ENCODE peak calls at places on chromosomes 7 and 10, in nine cellular contexts. One of them, this sample, is unnamed.

GRCh38 chr10:85319150-85319549 is 990.8 kb downstream of the CCSER2 start:
- DNase-seq in ACHN: no peak
- DNase-seq in activated T-cell treated with anti-CD3 and anti-CD28 coated beads, Interleukin-2, amount 50 U/mL, for 4 hours: no peak
- DNase-seq in A172: peak
- DNase-seq in RPMI8226: no peak
- DNase-seq in IMR-90: no peak
- DNase-seq in transverse colon: no peak
- DNase-seq in BJ: no peak
- DNase-seq in NCI-H1436 treated with DMSO at 0.1 percent for 48 hours: peak
- DNase-seq in this sample: no peak

GRCh38 chr7:132575987-132576722 is at the start of gene PLXNA4:
- DNase-seq in BJ: no peak
- DNase-seq in A172: no peak
- DNase-seq in RPMI8226: peak
- DNase-seq in IMR-90: no peak
- DNase-seq in ACHN: no peak
- DNase-seq in activated T-cell treated with anti-CD3 and anti-CD28 coated beads, Interleukin-2, amount 50 U/mL, for 4 hours: no peak
- DNase-seq in transverse colon: no peak
- DNase-seq in NCI-H1436 treated with DMSO at 0.1 percent for 48 hours: no peak
- DNase-seq in this sample: no peak

GRCh38 chr7:134415700-134416099 is 43.2 kb downstream of the AKR1B1 start:
- DNase-seq in ACHN: no peak
- DNase-seq in NCI-H1436 treated with DMSO at 0.1 percent for 48 hours: no peak
- DNase-seq in BJ: no peak
- DNase-seq in IMR-90: no peak
- DNase-seq in transverse colon: no peak
- DNase-seq in activated T-cell treated with anti-CD3 and anti-CD28 coated beads, Interleukin-2, amount 50 U/mL, for 4 hours: no peak
- DNase-seq in RPMI8226: no peak
- DNase-seq in A172: no peak
- DNase-seq in this sample: no peak

GRCh38 chr10:113960617-113961260 is 82.9 kb upstream of the ADRB1 start:
- DNase-seq in RPMI8226: no peak
- DNase-seq in BJ: no peak
- DNase-seq in transverse colon: peak
- DNase-seq in A172: peak
- DNase-seq in activated T-cell treated with anti-CD3 and anti-CD28 coated beads, Interleukin-2, amount 50 U/mL, for 4 hours: no peak
- DNase-seq in NCI-H1436 treated with DMSO at 0.1 percent for 48 hours: no peak
- DNase-seq in ACHN: peak
- DNase-seq in IMR-90: no peak
- DNase-seq in this sample: peak

GRCh38 chr10:95268438-95268837 is 22.4 kb downstream of the PDLIM1 start:
- DNase-seq in transverse colon: no peak
- DNase-seq in RPMI8226: no peak
- DNase-seq in IMR-90: peak
- DNase-seq in NCI-H1436 treated with DMSO at 0.1 percent for 48 hours: no peak
- DNase-seq in activated T-cell treated with anti-CD3 and anti-CD28 coated beads, Interleukin-2, amount 50 U/mL, for 4 hours: no peak
- DNase-seq in BJ: no peak
- DNase-seq in A172: peak
- DNase-seq in ACHN: no peak
- DNase-seq in this sample: no peak

GRCh38 chr10:47026301-47027107 is 115.3 kb downstream of the PTPN20 start:
- DNase-seq in NCI-H1436 treated with DMSO at 0.1 percent for 48 hours: no peak
- DNase-seq in BJ: no peak
- DNase-seq in IMR-90: no peak
- DNase-seq in RPMI8226: no peak
- DNase-seq in ACHN: no peak
- DNase-seq in transverse colon: peak
- DNase-seq in A172: no peak
- DNase-seq in activated T-cell treated with anti-CD3 and anti-CD28 coated beads, Interleukin-2, amount 50 U/mL, for 4 hours: no peak
- DNase-seq in this sample: no peak

GRCh38 chr7:22675917-22676343 is 51.1 kb upstream of the IL6 start:
- DNase-seq in IMR-90: peak
- DNase-seq in NCI-H1436 treated with DMSO at 0.1 percent for 48 hours: no peak
- DNase-seq in A172: peak
- DNase-seq in BJ: no peak
- DNase-seq in activated T-cell treated with anti-CD3 and anti-CD28 coated beads, Interleukin-2, amount 50 U/mL, for 4 hours: no peak
- DNase-seq in ACHN: no peak
- DNase-seq in RPMI8226: no peak
- DNase-seq in transverse colon: peak
- DNase-seq in this sample: peak

GRCh38 chr10:6409982-6410694 is 169.9 kb downstream of the PRKCQ start:
- DNase-seq in IMR-90: peak
- DNase-seq in transverse colon: peak
- DNase-seq in BJ: peak
- DNase-seq in NCI-H1436 treated with DMSO at 0.1 percent for 48 hours: no peak
- DNase-seq in ACHN: no peak
- DNase-seq in A172: peak
- DNase-seq in RPMI8226: no peak
- DNase-seq in activated T-cell treated with anti-CD3 and anti-CD28 coated beads, Interleukin-2, amount 50 U/mL, for 4 hours: peak
- DNase-seq in this sample: peak

GRCh38 chr7:110170762-110171161 is 920.2 kb upstream of the LRRN3 start:
- DNase-seq in BJ: peak
- DNase-seq in activated T-cell treated with anti-CD3 and anti-CD28 coated beads, Interleukin-2, amount 50 U/mL, for 4 hours: no peak
- DNase-seq in transverse colon: no peak
- DNase-seq in ACHN: no peak
- DNase-seq in A172: peak
- DNase-seq in NCI-H1436 treated with DMSO at 0.1 percent for 48 hours: no peak
- DNase-seq in IMR-90: peak
- DNase-seq in RPMI8226: no peak
- DNase-seq in this sample: no peak

GRCh38 chr7:29977926-29978652 is 11.5 kb downstream of the SCRN1 start:
- DNase-seq in IMR-90: no peak
- DNase-seq in BJ: no peak
- DNase-seq in activated T-cell treated with anti-CD3 and anti-CD28 coated beads, Interleukin-2, amount 50 U/mL, for 4 hours: no peak
- DNase-seq in NCI-H1436 treated with DMSO at 0.1 percent for 48 hours: no peak
- DNase-seq in ACHN: peak
- DNase-seq in transverse colon: no peak
- DNase-seq in RPMI8226: no peak
- DNase-seq in A172: no peak
- DNase-seq in this sample: no peak

GRCh38 chr10:101816375-101816773 is 1.9 kb downstream of the OGA start:
- DNase-seq in BJ: no peak
- DNase-seq in activated T-cell treated with anti-CD3 and anti-CD28 coated beads, Interleukin-2, amount 50 U/mL, for 4 hours: no peak
- DNase-seq in NCI-H1436 treated with DMSO at 0.1 percent for 48 hours: no peak
- DNase-seq in ACHN: no peak
- DNase-seq in RPMI8226: no peak
- DNase-seq in A172: no peak
- DNase-seq in transverse colon: no peak
- DNase-seq in IMR-90: no peak
- DNase-seq in this sample: no peak

GRCh38 chr7:47812460-47813136 is 135.7 kb downstream of the PKD1L1 start:
- DNase-seq in ACHN: no peak
- DNase-seq in RPMI8226: no peak
- DNase-seq in NCI-H1436 treated with DMSO at 0.1 percent for 48 hours: no peak
- DNase-seq in A172: no peak
- DNase-seq in transverse colon: no peak
- DNase-seq in BJ: no peak
- DNase-seq in IMR-90: no peak
- DNase-seq in activated T-cell treated with anti-CD3 and anti-CD28 coated beads, Interleukin-2, amount 50 U/mL, for 4 hours: no peak
- DNase-seq in this sample: no peak

GRCh38 chr7:138308116-138308515 is 151.9 kb upstream of the TRIM24 start:
- DNase-seq in NCI-H1436 treated with DMSO at 0.1 percent for 48 hours: no peak
- DNase-seq in activated T-cell treated with anti-CD3 and anti-CD28 coated beads, Interleukin-2, amount 50 U/mL, for 4 hours: no peak
- DNase-seq in BJ: no peak
- DNase-seq in transverse colon: no peak
- DNase-seq in IMR-90: no peak
- DNase-seq in ACHN: no peak
- DNase-seq in A172: no peak
- DNase-seq in RPMI8226: no peak
- DNase-seq in this sample: no peak

GRCh38 chr7:1112625-1113547 is 25.0 kb downstream of the GPER1 start:
- DNase-seq in ACHN: no peak
- DNase-seq in A172: no peak
- DNase-seq in transverse colon: no peak
- DNase-seq in BJ: no peak
- DNase-seq in RPMI8226: no peak
- DNase-seq in IMR-90: no peak
- DNase-seq in activated T-cell treated with anti-CD3 and anti-CD28 coated beads, Interleukin-2, amount 50 U/mL, for 4 hours: no peak
- DNase-seq in NCI-H1436 treated with DMSO at 0.1 percent for 48 hours: no peak
- DNase-seq in this sample: no peak

GRCh38 chr10:94138391-94138790 is 144.7 kb downstream of the PLCE1 start:
- DNase-seq in ACHN: no peak
- DNase-seq in IMR-90: peak
- DNase-seq in transverse colon: no peak
- DNase-seq in BJ: no peak
- DNase-seq in activated T-cell treated with anti-CD3 and anti-CD28 coated beads, Interleukin-2, amount 50 U/mL, for 4 hours: no peak
- DNase-seq in NCI-H1436 treated with DMSO at 0.1 percent for 48 hours: no peak
- DNase-seq in RPMI8226: no peak
- DNase-seq in A172: peak
- DNase-seq in this sample: no peak

GRCh38 chr7:142440219-142441073 is 182.6 kb upstream of the PRSS58 start:
- DNase-seq in BJ: peak
- DNase-seq in NCI-H1436 treated with DMSO at 0.1 percent for 48 hours: no peak
- DNase-seq in activated T-cell treated with anti-CD3 and anti-CD28 coated beads, Interleukin-2, amount 50 U/mL, for 4 hours: no peak
- DNase-seq in A172: peak
- DNase-seq in ACHN: peak
- DNase-seq in RPMI8226: no peak
- DNase-seq in IMR-90: peak
- DNase-seq in transverse colon: no peak
- DNase-seq in this sample: no peak

GRCh38 chr10:83542774-83543291 is 596.5 kb upstream of the GHITM start:
- DNase-seq in ACHN: no peak
- DNase-seq in NCI-H1436 treated with DMSO at 0.1 percent for 48 hours: no peak
- DNase-seq in activated T-cell treated with anti-CD3 and anti-CD28 coated beads, Interleukin-2, amount 50 U/mL, for 4 hours: no peak
- DNase-seq in RPMI8226: no peak
- DNase-seq in IMR-90: no peak
- DNase-seq in A172: no peak
- DNase-seq in BJ: no peak
- DNase-seq in transverse colon: no peak
- DNase-seq in this sample: no peak

GRCh38 chr7:41930538-41931262 is 227.8 kb upstream of the INHBA start:
- DNase-seq in ACHN: peak
- DNase-seq in BJ: no peak
- DNase-seq in RPMI8226: no peak
- DNase-seq in NCI-H1436 treated with DMSO at 0.1 percent for 48 hours: no peak
- DNase-seq in transverse colon: no peak
- DNase-seq in IMR-90: peak
- DNase-seq in A172: peak
- DNase-seq in activated T-cell treated with anti-CD3 and anti-CD28 coated beads, Interleukin-2, amount 50 U/mL, for 4 hours: no peak
- DNase-seq in this sample: no peak

GRCh38 chr10:125265579-125265955 is 105.2 kb upstream of the CTBP2 start:
- DNase-seq in transverse colon: no peak
- DNase-seq in A172: no peak
- DNase-seq in activated T-cell treated with anti-CD3 and anti-CD28 coated beads, Interleukin-2, amount 50 U/mL, for 4 hours: no peak
- DNase-seq in RPMI8226: no peak
- DNase-seq in IMR-90: no peak
- DNase-seq in NCI-H1436 treated with DMSO at 0.1 percent for 48 hours: no peak
- DNase-seq in ACHN: no peak
- DNase-seq in BJ: peak
- DNase-seq in this sample: no peak

GRCh38 chr7:151491859-151492258 is 27.8 kb downstream of the RHEB start:
- DNase-seq in transverse colon: no peak
- DNase-seq in activated T-cell treated with anti-CD3 and anti-CD28 coated beads, Interleukin-2, amount 50 U/mL, for 4 hours: no peak
- DNase-seq in NCI-H1436 treated with DMSO at 0.1 percent for 48 hours: no peak
- DNase-seq in ACHN: peak
- DNase-seq in A172: peak
- DNase-seq in BJ: peak
- DNase-seq in IMR-90: peak
- DNase-seq in RPMI8226: no peak
- DNase-seq in this sample: no peak

GRCh38 chr7:57769131-57769530 is 319.2 kb downstream of the ZNF716 start:
- DNase-seq in transverse colon: no peak
- DNase-seq in A172: no peak
- DNase-seq in activated T-cell treated with anti-CD3 and anti-CD28 coated beads, Interleukin-2, amount 50 U/mL, for 4 hours: no peak
- DNase-seq in BJ: no peak
- DNase-seq in RPMI8226: no peak
- DNase-seq in IMR-90: no peak
- DNase-seq in NCI-H1436 treated with DMSO at 0.1 percent for 48 hours: no peak
- DNase-seq in ACHN: no peak
- DNase-seq in this sample: no peak

GRCh38 chr7:70380315-70381027 is 751.5 kb upstream of the GALNT17 start:
- DNase-seq in transverse colon: no peak
- DNase-seq in A172: no peak
- DNase-seq in ACHN: no peak
- DNase-seq in RPMI8226: no peak
- DNase-seq in IMR-90: no peak
- DNase-seq in activated T-cell treated with anti-CD3 and anti-CD28 coated beads, Interleukin-2, amount 50 U/mL, for 4 hours: no peak
- DNase-seq in BJ: no peak
- DNase-seq in NCI-H1436 treated with DMSO at 0.1 percent for 48 hours: no peak
- DNase-seq in this sample: no peak